ENCODE peak calls at places on chromosomes 5 and 9, in four cellular contexts. W is Peyer's patch, T is mammary epithelial cell, O is cardiac fibroblast. Q is an unnamed sample.

GRCh38 chr5:43601454-43602260 is 1.3 kb upstream of the NNT start:
- DNase-seq in W (no peak), T (peak), O (peak), Q (no peak)

GRCh38 chr5:52269853-52270252 is 517.9 kb upstream of the ITGA1 start:
- DNase-seq in W (no peak), T (no peak), O (no peak), Q (no peak)

GRCh38 chr9:130869250-130869649 is 27.4 kb downstream of the QRFP start:
- DNase-seq in W (peak), T (no peak), O (peak), Q (no peak)

GRCh38 chr9:91191443-91192378 is 170.0 kb downstream of the AUH start:
- DNase-seq in W (peak), T (no peak), O (no peak), Q (no peak)

GRCh38 chr5:56299212-56299611 is 66.1 kb upstream of the ANKRD55 start:
- DNase-seq in W (no peak), T (no peak), O (no peak), Q (no peak)

GRCh38 chr9:100440071-100440470 is 13.1 kb downstream of the MSANTD3 start:
- DNase-seq in W (no peak), T (peak), O (peak), Q (no peak)

GRCh38 chr9:114606597-114607207 is 4.4 kb upstream of the TMEM268 start:
- DNase-seq in W (no peak), T (peak), O (peak), Q (no peak)

GRCh38 chr9:120937596-120937995 is 11.0 kb upstream of the TRAF1 start:
- DNase-seq in W (no peak), T (no peak), O (peak), Q (no peak)

GRCh38 chr5:111126896-111127295 is 34.7 kb downstream of the WDR36 start:
- DNase-seq in W (no peak), T (no peak), O (no peak), Q (no peak)

GRCh38 chr9:134947265-134947955 is 29.7 kb upstream of the FCN1 start:
- DNase-seq in W (no peak), T (no peak), O (no peak), Q (no peak)

GRCh38 chr9:69137311-69137710 is 36.8 kb upstream of the TJP2 start:
- DNase-seq in W (no peak), T (no peak), O (no peak), Q (no peak)

GRCh38 chr5:54295658-54296276 is 14.6 kb downstream of the ARL15 start:
- DNase-seq in W (no peak), T (no peak), O (no peak), Q (no peak)

GRCh38 chr9:36625006-36625600 is 52.4 kb downstream of the MELK start:
- DNase-seq in W (no peak), T (peak), O (peak), Q (no peak)

GRCh38 chr5:30112842-30113241 is 1080.6 kb upstream of the CDH6 start:
- DNase-seq in W (no peak), T (no peak), O (peak), Q (no peak)

GRCh38 chr5:170769236-170769635 is 14.3 kb upstream of the GABRP start:
- DNase-seq in W (no peak), T (no peak), O (no peak), Q (no peak)

GRCh38 chr5:170769898-170770416 is 13.6 kb upstream of the GABRP start:
- DNase-seq in W (no peak), T (no peak), O (no peak), Q (no peak)

GRCh38 chr5:170773031-170773985 is 10.2 kb upstream of the GABRP start:
- DNase-seq in W (no peak), T (no peak), O (no peak), Q (no peak)

DNA sequence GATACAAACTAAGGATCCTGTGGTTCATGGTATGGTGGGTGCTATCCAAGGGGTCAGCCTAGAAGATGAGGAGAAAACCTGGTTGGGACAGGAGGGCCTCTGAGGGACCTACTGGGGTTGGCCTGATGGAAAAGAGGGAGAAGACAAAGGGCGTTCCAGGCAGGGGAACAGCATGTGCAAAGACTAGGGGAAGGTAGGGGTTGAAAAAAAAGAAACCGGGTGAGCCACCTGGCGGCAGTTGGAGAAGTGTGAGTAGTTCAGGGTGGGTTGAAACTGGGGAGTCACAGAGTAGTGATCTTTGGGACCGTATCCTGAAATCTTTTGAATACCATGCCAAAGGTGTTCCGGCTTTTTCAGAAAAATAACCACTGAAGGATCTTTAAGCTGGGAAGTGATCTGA is 8.7 kb upstream of the GABRP start:
- DNase-seq in W (no peak), T (no peak), O (no peak), Q (no peak)
- TF ChIP-seq CTCF in W (no peak), T (no peak), O (no peak), Q (no peak)

GRCh38 chr5:75412111-75412990 is 75.3 kb downstream of the HMGCR start:
- DNase-seq in W (no peak), T (no peak), O (peak), Q (no peak)
- TF ChIP-seq CTCF in W (no peak), T (no peak), O (peak), Q (no peak)

DNA sequence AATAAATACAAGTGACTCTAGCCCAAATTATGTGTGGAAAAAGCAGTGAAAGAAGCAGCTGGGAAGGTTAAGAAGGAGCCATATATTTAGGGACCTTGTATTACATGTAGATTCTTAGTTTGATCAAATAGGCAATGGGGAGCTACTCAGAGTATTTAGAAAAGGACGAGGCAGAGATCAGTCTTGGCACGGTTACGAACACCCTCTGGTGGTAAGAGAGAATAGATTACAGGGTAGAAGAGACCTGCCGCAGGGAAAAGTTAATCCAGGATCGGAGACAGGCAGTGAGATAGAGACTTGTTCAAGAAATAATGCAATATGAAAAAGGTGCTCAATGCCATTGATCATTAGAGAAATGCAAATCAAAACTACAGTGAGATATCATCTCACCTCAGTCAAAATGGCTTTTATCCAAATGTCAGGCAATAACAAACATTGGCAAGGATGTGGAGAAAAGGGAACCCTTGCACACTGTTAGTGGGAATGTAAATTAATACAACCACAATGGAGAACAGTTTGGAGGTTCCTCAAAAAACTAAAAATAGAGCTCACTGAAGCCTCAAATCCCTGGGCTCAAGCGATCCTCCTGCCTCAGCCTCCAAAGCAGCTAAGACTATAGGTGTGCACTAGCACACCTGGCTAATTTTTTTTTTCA is 12.0 kb downstream of the INIP start:
- DNase-seq in W (no peak), T (peak), O (peak), Q (no peak)
- TF ChIP-seq CTCF in W (peak), T (peak), O (peak), Q (no peak)

GRCh38 chr5:926416-927171 is 33.9 kb downstream of the TRIP13 start:
- DNase-seq in W (no peak), T (no peak), O (peak), Q (no peak)
- TF ChIP-seq CTCF in W (peak), T (peak), O (peak), Q (no peak)

GRCh38 chr9:32968101-32969011 is 33.1 kb downstream of the APTX start:
- DNase-seq in W (peak), T (peak), O (peak), Q (no peak)

GRCh38 chr9:32969270-32969669 is 32.2 kb downstream of the APTX start:
- DNase-seq in W (no peak), T (peak), O (no peak), Q (no peak)

GRCh38 chr9:32970554-32970953 is 30.9 kb downstream of the APTX start:
- DNase-seq in W (no peak), T (no peak), O (no peak), Q (no peak)

DNA sequence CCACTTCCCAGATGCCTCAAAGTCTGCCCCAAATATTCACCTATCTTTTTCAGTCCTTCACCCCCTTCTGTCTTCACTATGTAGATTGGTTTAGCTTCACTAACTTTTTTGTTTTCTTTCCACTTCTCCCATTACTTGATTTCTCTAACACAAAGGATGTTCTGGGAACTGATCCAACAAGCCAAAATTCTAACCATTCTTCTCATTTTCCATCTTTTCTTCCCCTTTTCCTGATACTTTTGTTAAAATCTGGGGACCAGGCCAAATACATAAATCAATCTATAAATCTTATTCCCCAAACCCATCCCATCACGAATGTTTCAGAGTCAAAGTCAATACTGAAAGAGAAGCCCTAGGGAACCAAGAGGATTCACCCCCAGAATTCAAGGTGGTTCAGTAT is 35.4 kb downstream of the APTX start:
- DNase-seq in W (no peak), T (no peak), O (peak), Q (no peak)
- TF ChIP-seq CTCF in W (no peak), T (no peak), O (no peak), Q (no peak)

DNA sequence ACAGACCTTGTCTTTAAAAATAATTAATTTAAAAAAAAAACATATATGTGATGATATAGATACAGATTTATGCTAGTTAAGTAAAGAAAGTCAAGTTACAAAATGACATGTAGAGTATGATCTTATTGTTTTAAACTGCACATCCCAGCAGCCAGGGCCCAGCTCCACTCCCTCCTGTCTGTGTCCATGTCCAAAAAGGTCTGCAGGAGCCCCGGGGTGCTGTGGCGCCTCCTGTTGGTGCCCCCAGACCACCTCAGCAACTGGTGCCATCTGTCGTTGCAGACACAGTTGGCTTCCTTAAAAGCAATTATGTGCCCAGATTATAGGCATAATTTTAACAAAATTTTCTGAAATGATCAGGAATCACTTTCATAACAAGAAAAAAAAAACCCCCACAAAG is 33.3 kb downstream of the IPPK start:
- DNase-seq in W (peak), T (no peak), O (no peak), Q (no peak)
- TF ChIP-seq CTCF in W (no peak), T (no peak), O (peak), Q (no peak)

DNA sequence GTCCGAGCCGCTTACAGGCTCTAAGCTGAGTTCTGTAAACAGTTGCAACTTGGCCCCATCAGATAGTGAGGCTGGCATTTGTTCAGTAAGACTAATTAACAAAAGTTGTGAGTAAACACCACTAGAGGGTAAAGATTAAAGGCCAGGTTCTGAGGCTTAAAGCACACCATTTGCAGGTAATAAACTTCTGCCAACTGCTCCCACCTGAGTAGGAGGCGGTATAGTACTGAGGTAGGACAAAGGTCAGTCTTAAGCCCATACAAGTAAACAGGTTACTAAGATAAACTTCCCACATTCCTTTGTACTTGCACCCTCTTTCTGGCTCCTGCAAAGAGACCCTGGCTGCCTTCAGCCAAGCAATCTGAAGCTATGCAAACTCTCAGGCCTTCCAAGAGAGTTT is 419.6 kb downstream of the DNAH5 start:
- DNase-seq in W (no peak), T (no peak), O (no peak), Q (no peak)
- TF ChIP-seq CTCF in W (no peak), T (no peak), O (no peak), Q (no peak)

Q was measured in activated B cell treated with CpG ODN at 0.5 μM for 24 hours.